ENCODE peak calls at places on chromosomes 5 and 9, in four cellular contexts. One of them, this sample, is unnamed.

GRCh38 chr9:70802206-70802605 is 319.2 kb downstream of the TRPM3 start:
- DNase-seq in fibroblast of the aortic adventitia: peak
- DNase-seq in tibial nerve: no peak
- DNase-seq in AG04450: no peak
- DNase-seq in this sample: peak

GRCh38 chr5:37664551-37664950 is 175.3 kb downstream of the GDNF start:
- DNase-seq in tibial nerve: no peak
- DNase-seq in AG04450: no peak
- DNase-seq in fibroblast of the aortic adventitia: no peak
- DNase-seq in this sample: no peak

GRCh38 chr9:5869315-5870019 is 21.2 kb upstream of the MLANA start:
- DNase-seq in AG04450: no peak
- DNase-seq in fibroblast of the aortic adventitia: no peak
- DNase-seq in tibial nerve: no peak
- DNase-seq in this sample: no peak

GRCh38 chr5:87499478-87500410 is 87.0 kb upstream of the CCNH start:
- DNase-seq in fibroblast of the aortic adventitia: no peak
- DNase-seq in tibial nerve: no peak
- DNase-seq in AG04450: no peak
- DNase-seq in this sample: no peak

GRCh38 chr5:140568664-140569063 is 4.0 kb downstream of the SLC35A4 start:
- DNase-seq in fibroblast of the aortic adventitia: no peak
- DNase-seq in AG04450: no peak
- DNase-seq in tibial nerve: no peak
- DNase-seq in this sample: no peak

GRCh38 chr5:131379723-131380122 is 115.9 kb downstream of the CDC42SE2 start:
- DNase-seq in fibroblast of the aortic adventitia: no peak
- DNase-seq in tibial nerve: no peak
- DNase-seq in AG04450: no peak
- DNase-seq in this sample: peak

GRCh38 chr9:935348-935965 is 41.0 kb upstream of the DMRT3 start:
- DNase-seq in fibroblast of the aortic adventitia: peak
- DNase-seq in tibial nerve: no peak
- DNase-seq in AG04450: no peak
- DNase-seq in this sample: no peak

GRCh38 chr9:137501457-137501856 is 42.3 kb upstream of the NSMF start:
- DNase-seq in tibial nerve: no peak
- DNase-seq in AG04450: no peak
- DNase-seq in fibroblast of the aortic adventitia: no peak
- DNase-seq in this sample: no peak

GRCh38 chr9:19232830-19233194 is 2.3 kb downstream of the DENND4C start:
- DNase-seq in tibial nerve: no peak
- DNase-seq in fibroblast of the aortic adventitia: peak
- DNase-seq in AG04450: no peak
- DNase-seq in this sample: no peak

GRCh38 chr5:62111428-62111827 is 194.6 kb upstream of the KIF2A start:
- DNase-seq in AG04450: no peak
- DNase-seq in tibial nerve: no peak
- DNase-seq in fibroblast of the aortic adventitia: no peak
- DNase-seq in this sample: no peak

GRCh38 chr9:27160636-27161035 is 51.6 kb downstream of the TEK start:
- DNase-seq in fibroblast of the aortic adventitia: peak
- DNase-seq in AG04450: no peak
- DNase-seq in tibial nerve: no peak
- DNase-seq in this sample: no peak

GRCh38 chr5:108884736-108885135 is 137.0 kb downstream of the FER start:
- DNase-seq in fibroblast of the aortic adventitia: peak
- DNase-seq in tibial nerve: no peak
- DNase-seq in AG04450: no peak
- DNase-seq in this sample: peak

GRCh38 chr9:113397077-113397696 is 3.9 kb downstream of the ALAD start:
- DNase-seq in fibroblast of the aortic adventitia: no peak
- DNase-seq in tibial nerve: no peak
- DNase-seq in AG04450: no peak
- DNase-seq in this sample: no peak

GRCh38 chr9:113403651-113404050 is 2.6 kb upstream of the ALAD start:
- DNase-seq in tibial nerve: no peak
- DNase-seq in AG04450: no peak
- DNase-seq in fibroblast of the aortic adventitia: no peak
- DNase-seq in this sample: no peak

GRCh38 chr9:113401027-113401792 is at the start of gene ALAD:
- DNase-seq in AG04450: peak
- DNase-seq in fibroblast of the aortic adventitia: peak
- DNase-seq in tibial nerve: peak
- DNase-seq in this sample: peak

GRCh38 chr9:113398796-113399195 is 2.3 kb downstream of the ALAD start:
- DNase-seq in AG04450: no peak
- DNase-seq in tibial nerve: no peak
- DNase-seq in fibroblast of the aortic adventitia: peak
- DNase-seq in this sample: no peak

DNA sequence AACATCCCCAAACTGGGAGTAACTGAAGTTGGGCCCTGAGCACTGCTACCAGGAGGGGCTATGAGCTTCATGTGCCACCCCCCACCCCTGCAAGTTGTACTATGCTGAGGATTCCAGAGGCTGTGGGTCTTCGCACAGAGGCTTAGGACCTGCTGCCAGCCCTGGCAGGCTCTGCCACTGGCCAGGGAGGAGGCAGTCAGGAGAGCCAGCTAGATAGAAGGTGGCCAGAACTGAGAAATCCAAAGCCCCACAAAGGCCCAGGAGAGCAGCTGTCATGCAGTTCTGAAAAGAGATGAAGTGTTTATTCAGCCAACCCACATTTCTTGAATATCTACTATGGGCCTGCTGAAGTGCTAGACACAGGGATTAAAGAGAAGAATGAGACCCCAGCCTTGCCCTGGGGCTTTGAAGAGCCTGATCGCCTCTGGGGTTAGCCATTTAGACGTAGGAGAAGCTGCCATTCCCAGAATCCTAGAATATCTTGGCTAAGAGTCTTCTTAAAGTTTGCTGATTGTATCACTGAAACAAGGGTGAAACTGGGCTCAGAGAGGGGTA is 1.4 kb downstream of the ALAD start:
- DNase-seq in AG04450: no peak
- DNase-seq in fibroblast of the aortic adventitia: no peak
- DNase-seq in tibial nerve: no peak
- DNase-seq in this sample: no peak
- H3K4me3 ChIP-seq in AG04450: no peak
- H3K4me3 ChIP-seq in fibroblast of the aortic adventitia: peak
- H3K4me3 ChIP-seq in tibial nerve: peak
- H3K4me3 ChIP-seq in this sample: no peak

GRCh38 chr9:87516931-87517300 is 19.2 kb downstream of the DAPK1 start:
- DNase-seq in AG04450: no peak
- DNase-seq in tibial nerve: no peak
- DNase-seq in fibroblast of the aortic adventitia: no peak
- DNase-seq in this sample: no peak
- H3K4me3 ChIP-seq in AG04450: no peak
- H3K4me3 ChIP-seq in tibial nerve: no peak
- H3K4me3 ChIP-seq in fibroblast of the aortic adventitia: no peak
- H3K4me3 ChIP-seq in this sample: no peak

DNA sequence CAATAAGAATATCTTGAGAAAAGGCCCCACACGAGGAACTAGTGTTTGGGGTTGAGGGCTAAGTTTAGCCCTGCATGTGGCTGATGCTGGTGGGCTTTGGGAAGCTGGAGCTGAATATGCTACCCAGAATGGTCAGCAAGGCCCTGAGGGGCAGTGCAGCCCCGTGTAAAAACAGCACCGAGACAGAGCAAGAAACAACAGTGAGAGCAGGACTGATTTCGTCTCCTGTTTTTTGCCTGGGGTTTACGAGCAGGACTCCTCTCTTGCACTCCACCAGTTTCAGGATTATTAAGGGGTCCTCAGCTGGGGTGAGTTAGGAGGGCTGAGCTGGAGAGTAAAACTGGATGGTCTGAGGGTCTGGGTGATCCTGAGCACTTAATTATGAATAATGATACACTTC is 42.4 kb upstream of the NFIB start:
- DNase-seq in tibial nerve: no peak
- DNase-seq in fibroblast of the aortic adventitia: no peak
- DNase-seq in AG04450: no peak
- DNase-seq in this sample: no peak
- H3K4me3 ChIP-seq in tibial nerve: no peak
- H3K4me3 ChIP-seq in fibroblast of the aortic adventitia: no peak
- H3K4me3 ChIP-seq in AG04450: no peak
- H3K4me3 ChIP-seq in this sample: no peak

GRCh38 chr9:107751522-107752235 is 262.1 kb upstream of the KLF4 start:
- DNase-seq in tibial nerve: peak
- DNase-seq in AG04450: no peak
- DNase-seq in fibroblast of the aortic adventitia: peak
- DNase-seq in this sample: no peak
- H3K4me3 ChIP-seq in tibial nerve: no peak
- H3K4me3 ChIP-seq in AG04450: no peak
- H3K4me3 ChIP-seq in fibroblast of the aortic adventitia: no peak
- H3K4me3 ChIP-seq in this sample: no peak

DNA sequence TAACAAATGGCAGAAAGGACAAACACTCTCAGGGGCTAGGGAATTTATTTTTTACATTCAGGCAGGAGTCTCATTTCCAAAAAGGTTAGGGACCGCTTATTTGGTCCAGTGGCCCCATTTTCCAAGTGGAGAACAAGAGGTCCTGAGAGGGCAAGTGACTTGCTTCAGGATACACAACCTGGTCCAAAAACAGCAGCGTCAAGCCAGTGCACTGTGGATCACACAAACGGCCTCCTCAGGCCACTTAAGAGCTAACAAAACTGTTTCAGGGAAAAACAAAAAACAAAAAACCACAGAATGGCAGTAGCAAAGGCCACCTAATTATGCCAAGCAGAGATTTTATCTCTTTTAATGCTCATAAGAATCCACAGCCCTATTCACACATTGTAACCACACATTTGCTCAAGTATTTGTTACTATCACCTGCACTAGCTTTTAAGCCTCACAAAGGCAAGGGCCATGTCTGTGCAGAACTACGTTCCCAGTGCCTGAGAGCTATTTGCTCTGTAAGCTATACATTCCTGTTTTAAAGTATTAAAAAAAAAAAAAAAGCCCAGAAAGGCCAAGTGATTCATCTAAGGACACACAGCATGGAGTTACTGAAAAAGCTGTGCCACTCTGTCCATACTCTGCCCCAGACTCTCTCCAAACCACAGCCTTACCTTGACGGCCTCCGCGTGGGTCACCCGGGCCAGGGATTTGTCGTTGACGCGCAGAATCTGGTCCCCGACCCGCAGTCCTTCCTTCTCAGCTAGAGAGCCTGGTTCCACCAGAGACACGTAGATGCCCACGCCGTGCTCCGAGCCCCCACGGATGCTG is 1.5 kb downstream of the WHRN start:
- DNase-seq in tibial nerve: peak
- DNase-seq in fibroblast of the aortic adventitia: no peak
- DNase-seq in AG04450: no peak
- DNase-seq in this sample: no peak
- H3K4me3 ChIP-seq in tibial nerve: peak
- H3K4me3 ChIP-seq in fibroblast of the aortic adventitia: peak
- H3K4me3 ChIP-seq in AG04450: peak
- H3K4me3 ChIP-seq in this sample: peak

DNA sequence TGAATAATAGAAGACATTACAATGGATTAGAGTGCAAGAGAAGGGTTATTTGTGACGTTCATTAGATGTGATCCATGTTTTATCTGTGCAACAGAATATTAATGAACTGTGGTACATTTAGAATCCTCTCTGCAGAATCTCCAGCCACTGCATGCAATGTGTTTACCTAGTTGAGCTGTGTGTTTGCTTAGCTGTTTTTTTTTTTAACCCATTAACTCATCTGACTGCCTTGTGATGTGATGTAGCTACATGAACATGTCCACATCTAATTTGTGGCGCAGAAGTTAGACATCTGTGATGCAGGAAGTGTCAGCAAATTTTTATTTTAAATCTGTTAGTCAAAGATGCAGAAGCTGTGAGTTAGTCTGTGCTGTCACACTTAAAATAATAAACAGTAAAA is 236.9 kb downstream of the CD180 start:
- DNase-seq in fibroblast of the aortic adventitia: no peak
- DNase-seq in tibial nerve: no peak
- DNase-seq in AG04450: no peak
- DNase-seq in this sample: no peak
- H3K4me3 ChIP-seq in fibroblast of the aortic adventitia: peak
- H3K4me3 ChIP-seq in tibial nerve: peak
- H3K4me3 ChIP-seq in AG04450: peak
- H3K4me3 ChIP-seq in this sample: peak

GRCh38 chr9:121671612-121672155 is 20.2 kb downstream of the DAB2IP start:
- DNase-seq in AG04450: no peak
- DNase-seq in fibroblast of the aortic adventitia: peak
- DNase-seq in tibial nerve: no peak
- DNase-seq in this sample: peak
- H3K4me3 ChIP-seq in AG04450: no peak
- H3K4me3 ChIP-seq in fibroblast of the aortic adventitia: no peak
- H3K4me3 ChIP-seq in tibial nerve: no peak
- H3K4me3 ChIP-seq in this sample: no peak

GRCh38 chr9:77016111-77016525 is 3.3 kb upstream of the FOXB2 start:
- DNase-seq in fibroblast of the aortic adventitia: no peak
- DNase-seq in tibial nerve: no peak
- DNase-seq in AG04450: no peak
- DNase-seq in this sample: no peak
- H3K4me3 ChIP-seq in fibroblast of the aortic adventitia: no peak
- H3K4me3 ChIP-seq in tibial nerve: no peak
- H3K4me3 ChIP-seq in AG04450: no peak
- H3K4me3 ChIP-seq in this sample: no peak

This sample was measured in skeletal muscle cell.